ENCODE peak calls at places on chromosomes 6 and 20, in eight cellular contexts. Z, J, L, C, M, H, F and R are unnamed samples.

GRCh38 chr6:90226257-90226656 is 70.4 kb downstream of the BACH2 start:
- DNase-seq in F (no peak), M (peak), Z (no peak), C (no peak), J (peak), H (no peak), L (no peak), R (no peak)

GRCh38 chr6:108946695-108947094 is 98.5 kb downstream of the ARMC2 start:
- DNase-seq in M (peak), L (no peak), C (no peak), J (peak), H (no peak), F (no peak), Z (no peak), R (no peak)

GRCh38 chr6:36515844-36516243 is 31.4 kb downstream of the STK38 start:
- DNase-seq in C (no peak), L (no peak), J (no peak), Z (no peak), F (no peak), M (no peak), H (no peak), R (no peak)

GRCh38 chr6:113969888-113970807 is 800 bp downstream of the HDAC2 start:
- DNase-seq in H (peak), J (peak), F (peak), L (peak), M (peak), Z (peak), C (peak), R (peak)

GRCh38 chr6:13538084-13538483 is 36.3 kb upstream of the SIRT5 start:
- DNase-seq in M (peak), J (peak), Z (peak), C (peak), L (no peak), F (no peak), H (peak), R (peak)

GRCh38 chr20:4814696-4815252 is 93.1 kb downstream of the PRND start:
- DNase-seq in C (no peak), L (peak), F (peak), H (no peak), M (no peak), Z (no peak), J (no peak), R (no peak)

GRCh38 chr6:34912715-34913464 is 23.8 kb downstream of the ANKS1A start:
- DNase-seq in F (peak), M (peak), Z (peak), L (no peak), J (peak), H (peak), C (no peak), R (peak)

GRCh38 chr6:31620586-31621319 is at the start of gene PRRC2A:
- DNase-seq in H (no peak), C (peak), L (peak), Z (peak), J (peak), F (peak), M (no peak), R (peak)

GRCh38 chr6:169528755-169529154 is 173.1 kb downstream of the WDR27 start:
- DNase-seq in F (no peak), L (no peak), C (no peak), H (no peak), M (peak), Z (no peak), J (peak), R (no peak)

GRCh38 chr20:21103582-21104465 is 2.3 kb downstream of the LINC00237 start:
- DNase-seq in M (no peak), F (no peak), J (no peak), L (no peak), Z (no peak), C (no peak), H (no peak), R (no peak)

GRCh38 chr6:90469906-90470305 is 117.0 kb downstream of the MAP3K7 start:
- DNase-seq in C (no peak), M (peak), H (no peak), L (no peak), J (no peak), Z (no peak), F (no peak), R (no peak)

GRCh38 chr6:14276667-14277404 is 159.3 kb downstream of the CD83 start:
- DNase-seq in Z (no peak), C (no peak), H (peak), M (peak), F (peak), J (no peak), L (no peak), R (peak)

GRCh38 chr6:25136879-25137278 is 142.3 kb upstream of the CARMIL1 start:
- DNase-seq in H (no peak), J (peak), F (no peak), Z (no peak), C (no peak), L (no peak), M (peak), R (no peak)

GRCh38 chr20:19492116-19492515 is 265.9 kb upstream of the RIN2 start:
- DNase-seq in C (no peak), M (no peak), F (no peak), J (no peak), H (no peak), Z (no peak), L (no peak), R (no peak)

GRCh38 chr6:151054304-151054703 is 185.5 kb upstream of the AKAP12 start:
- DNase-seq in J (no peak), L (no peak), M (peak), C (no peak), Z (no peak), H (no peak), F (no peak), R (no peak)

GRCh38 chr6:88945596-88945995 is 17.8 kb downstream of the RNGTT start:
- DNase-seq in C (no peak), Z (no peak), F (no peak), H (no peak), J (no peak), M (no peak), L (no peak), R (no peak)

GRCh38 chr6:109296971-109297372 is 85.3 kb downstream of the CD164 start:
- DNase-seq in H (no peak), M (no peak), C (no peak), F (no peak), J (no peak), Z (no peak), L (no peak), R (no peak)

GRCh38 chr6:84872996-84873395 is 108.6 kb upstream of the TBX18 start:
- DNase-seq in J (peak), F (no peak), C (no peak), Z (no peak), H (no peak), M (peak), L (no peak), R (no peak)

GRCh38 chr6:149478631-149479314 is 6.0 kb downstream of the ZC3H12D start:
- DNase-seq in J (no peak), Z (no peak), F (no peak), M (no peak), C (no peak), H (no peak), L (no peak), R (no peak)

GRCh38 chr6:142459267-142459666 is 157.5 kb downstream of the ADGRG6 start:
- DNase-seq in L (no peak), Z (peak), F (no peak), M (peak), C (no peak), H (no peak), J (peak), R (no peak)

GRCh38 chr6:87731818-87732661 is 30.0 kb upstream of the AKIRIN2 start:
- DNase-seq in M (peak), H (peak), L (no peak), F (peak), Z (peak), C (peak), J (peak), R (no peak)

GRCh38 chr20:49354673-49355072 is 76.8 kb upstream of the ZNFX1 start:
- DNase-seq in Z (no peak), C (no peak), J (no peak), L (no peak), M (no peak), F (no peak), H (no peak), R (no peak)

GRCh38 chr20:8515810-8516435 is 383.9 kb downstream of the PLCB1 start:
- DNase-seq in H (no peak), M (no peak), L (no peak), C (no peak), Z (no peak), J (no peak), F (no peak), R (no peak)

GRCh38 chr20:59693587-59693986 is 89.2 kb downstream of the PHACTR3 start:
- DNase-seq in Z (no peak), J (no peak), C (no peak), H (no peak), F (no peak), L (no peak), M (no peak), R (no peak)

GRCh38 chr20:37314617-37315292 is 25.3 kb downstream of the MANBAL start:
- DNase-seq in H (no peak), Z (peak), M (peak), J (peak), C (no peak), L (no peak), F (no peak), R (no peak)

GRCh38 chr6:41092421-41093140 is 19.8 kb downstream of the NFYA start:
- DNase-seq in F (no peak), J (peak), M (peak), Z (peak), C (peak), L (no peak), H (no peak), R (no peak)

GRCh38 chr20:23361108-23361650 is 803 bp upstream of the GZF1 start:
- DNase-seq in J (peak), L (no peak), C (no peak), Z (no peak), M (peak), H (no peak), F (no peak), R (no peak)

GRCh38 chr20:1224205-1224604 is 1.6 kb upstream of the RAD21L1 start:
- DNase-seq in Z (no peak), F (no peak), M (no peak), J (no peak), L (no peak), C (no peak), H (no peak), R (no peak)

GRCh38 chr6:161037873-161038228 is 46.3 kb downstream of the MAP3K4 start:
- DNase-seq in Z (no peak), C (no peak), M (no peak), L (no peak), J (no peak), F (no peak), H (no peak), R (no peak)

GRCh38 chr6:16803294-16804006 is 42.2 kb upstream of the ATXN1 start:
- DNase-seq in Z (no peak), H (no peak), M (peak), J (no peak), L (no peak), F (no peak), C (no peak), R (no peak)

GRCh38 chr20:32319100-32319499 is 39.0 kb upstream of the ASXL1 start:
- DNase-seq in L (no peak), H (no peak), C (no peak), J (no peak), Z (no peak), F (no peak), M (no peak), R (no peak)

GRCh38 chr6:132414761-132415160 is 13.5 kb upstream of the MOXD1 start:
- DNase-seq in F (no peak), C (no peak), H (no peak), L (no peak), J (peak), Z (no peak), M (peak), R (no peak)

GRCh38 chr6:128570439-128571063 is 50.2 kb upstream of the PTPRK start:
- DNase-seq in H (no peak), C (no peak), M (peak), F (no peak), J (no peak), L (no peak), Z (peak), R (no peak)